ENCODE peak calls at places on chromosomes 2 and 18, in six cellular contexts. L, B, H, I, R and Q are unnamed samples.

GRCh38 chr18:31624892-31625640 is 33.4 kb downstream of the TTR start:
- DNase-seq in L (no peak), R (no peak), I (no peak), B (no peak), H (no peak), Q (no peak)

GRCh38 chr2:69134546-69134945 is 121.6 kb downstream of the ANTXR1 start:
- DNase-seq in L (no peak), H (no peak), B (no peak), R (no peak), I (no peak), Q (no peak)

GRCh38 chr2:190649035-190649797 is at the start of gene NAB1:
- DNase-seq in B (no peak), I (peak), H (peak), R (peak), L (no peak), Q (peak)

GRCh38 chr2:2877427-2877826 is 500.2 kb downstream of the EIPR1 start:
- DNase-seq in H (no peak), I (no peak), R (no peak), B (no peak), L (no peak), Q (no peak)

GRCh38 chr2:74454654-74455511 is at the start of gene INO80B:
- DNase-seq in H (peak), I (peak), L (peak), B (peak), R (peak), Q (peak)

GRCh38 chr2:205803507-205803906 is 121.2 kb downstream of the NRP2 start:
- DNase-seq in B (no peak), H (no peak), R (no peak), L (no peak), I (no peak), Q (no peak)

GRCh38 chr2:29260151-29260772 is 145.0 kb downstream of the CLIP4 start:
- DNase-seq in R (no peak), H (peak), L (no peak), I (no peak), B (peak), Q (no peak)

GRCh38 chr18:62827397-62827796 is 112.1 kb downstream of the PHLPP1 start:
- DNase-seq in B (no peak), I (no peak), H (no peak), R (no peak), L (no peak), Q (no peak)

GRCh38 chr2:217959723-217960122 is 43.1 kb downstream of the TNS1 start:
- DNase-seq in H (no peak), R (no peak), I (peak), B (no peak), L (no peak), Q (no peak)

GRCh38 chr2:230824406-230824978 is 40.2 kb upstream of the ITM2C start:
- DNase-seq in L (peak), B (peak), R (peak), I (peak), H (peak), Q (peak)

GRCh38 chr2:6487805-6488204 is 377.9 kb downstream of the CMPK2 start:
- DNase-seq in I (no peak), L (no peak), H (no peak), B (no peak), R (no peak), Q (no peak)

GRCh38 chr2:70596293-70596692 is 42.7 kb upstream of the TGFA start:
- DNase-seq in L (peak), I (no peak), B (peak), R (no peak), H (peak), Q (no peak)

GRCh38 chr2:240236217-240237111 is 96.0 kb upstream of the OTOS start:
- DNase-seq in H (no peak), R (peak), I (peak), B (no peak), L (no peak), Q (peak)

GRCh38 chr2:69177785-69178636 is 165.0 kb downstream of the ANTXR1 start:
- DNase-seq in H (peak), I (peak), B (no peak), L (peak), R (peak), Q (no peak)

GRCh38 chr2:161136696-161137324 is 23.4 kb upstream of the TANK start:
- DNase-seq in B (no peak), R (no peak), L (peak), H (no peak), I (no peak), Q (no peak)

GRCh38 chr18:7658701-7659100 is 91.6 kb downstream of the PTPRM start:
- DNase-seq in L (no peak), R (no peak), I (no peak), H (no peak), B (no peak), Q (no peak)

GRCh38 chr2:239723486-239724193 is 301.5 kb downstream of the NDUFA10 start:
- DNase-seq in L (no peak), H (no peak), I (no peak), B (no peak), R (no peak), Q (no peak)

GRCh38 chr2:224023188-224023587 is 15.9 kb downstream of the SERPINE2 start:
- DNase-seq in I (no peak), H (peak), R (no peak), B (peak), L (no peak), Q (no peak)

GRCh38 chr2:141058552-141058951 is 1072.3 kb downstream of the LRP1B start:
- DNase-seq in L (no peak), B (no peak), I (no peak), H (no peak), R (no peak), Q (no peak)
- TF ChIP-seq EZH2phosphoT487 in L (no peak), B (no peak), I (no peak), H (no peak), R (no peak), Q (no peak)

GRCh38 chr2:31362581-31362980 is 52.0 kb downstream of the XDH start:
- DNase-seq in H (no peak), R (no peak), I (no peak), L (no peak), B (no peak), Q (no peak)

GRCh38 chr2:31365348-31365747 is 49.2 kb downstream of the XDH start:
- DNase-seq in L (no peak), R (no peak), I (no peak), B (no peak), H (no peak), Q (no peak)

GRCh38 chr2:31366733-31367132 is 47.8 kb downstream of the XDH start:
- DNase-seq in B (no peak), L (no peak), I (no peak), R (no peak), H (no peak), Q (no peak)

GRCh38 chr2:31365834-31366505 is 48.6 kb downstream of the XDH start:
- DNase-seq in H (no peak), B (no peak), R (no peak), I (no peak), L (no peak), Q (no peak)

DNA sequence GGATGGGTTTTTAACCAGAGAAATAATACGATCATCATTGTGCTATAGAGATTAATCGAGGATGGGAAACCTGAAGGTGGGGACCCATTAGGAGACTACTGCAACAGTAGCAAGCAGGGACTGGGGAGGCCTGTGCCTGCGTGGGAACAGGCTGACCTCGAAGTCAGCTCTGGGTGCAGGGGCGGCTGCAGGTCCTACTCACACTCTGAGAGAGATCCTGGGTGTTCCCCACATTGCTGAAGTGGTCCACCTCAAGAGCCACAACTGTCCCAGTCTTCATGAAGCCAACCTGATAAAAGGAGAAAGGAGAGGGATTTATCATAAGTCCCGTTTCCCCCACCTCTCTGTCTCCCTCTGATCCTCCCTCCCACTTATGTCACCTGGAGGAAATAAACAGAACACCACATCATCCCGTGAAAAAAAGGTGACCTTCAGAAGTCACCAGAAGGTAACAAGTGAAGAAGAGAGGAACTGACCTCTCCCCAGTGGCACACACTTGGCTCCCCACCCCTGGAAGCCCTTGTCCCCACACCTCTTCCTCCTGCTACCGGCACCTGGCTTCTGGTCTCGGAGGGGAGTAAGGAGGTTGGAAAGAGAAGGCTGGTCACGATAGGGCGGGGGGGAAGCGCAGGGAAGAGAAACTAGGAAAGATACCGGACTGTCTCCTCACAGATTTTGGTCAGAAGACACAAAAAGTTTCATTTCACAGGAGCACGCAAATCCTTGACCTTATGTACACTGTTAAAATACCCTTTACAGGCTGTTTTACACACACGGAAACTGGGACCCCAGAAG is 50.4 kb downstream of the XDH start:
- DNase-seq in R (no peak), I (no peak), L (no peak), H (no peak), B (no peak), Q (no peak)
- H3K9ac ChIP-seq in R (no peak), I (no peak), L (no peak), H (no peak), B (no peak), Q (no peak)

DNA sequence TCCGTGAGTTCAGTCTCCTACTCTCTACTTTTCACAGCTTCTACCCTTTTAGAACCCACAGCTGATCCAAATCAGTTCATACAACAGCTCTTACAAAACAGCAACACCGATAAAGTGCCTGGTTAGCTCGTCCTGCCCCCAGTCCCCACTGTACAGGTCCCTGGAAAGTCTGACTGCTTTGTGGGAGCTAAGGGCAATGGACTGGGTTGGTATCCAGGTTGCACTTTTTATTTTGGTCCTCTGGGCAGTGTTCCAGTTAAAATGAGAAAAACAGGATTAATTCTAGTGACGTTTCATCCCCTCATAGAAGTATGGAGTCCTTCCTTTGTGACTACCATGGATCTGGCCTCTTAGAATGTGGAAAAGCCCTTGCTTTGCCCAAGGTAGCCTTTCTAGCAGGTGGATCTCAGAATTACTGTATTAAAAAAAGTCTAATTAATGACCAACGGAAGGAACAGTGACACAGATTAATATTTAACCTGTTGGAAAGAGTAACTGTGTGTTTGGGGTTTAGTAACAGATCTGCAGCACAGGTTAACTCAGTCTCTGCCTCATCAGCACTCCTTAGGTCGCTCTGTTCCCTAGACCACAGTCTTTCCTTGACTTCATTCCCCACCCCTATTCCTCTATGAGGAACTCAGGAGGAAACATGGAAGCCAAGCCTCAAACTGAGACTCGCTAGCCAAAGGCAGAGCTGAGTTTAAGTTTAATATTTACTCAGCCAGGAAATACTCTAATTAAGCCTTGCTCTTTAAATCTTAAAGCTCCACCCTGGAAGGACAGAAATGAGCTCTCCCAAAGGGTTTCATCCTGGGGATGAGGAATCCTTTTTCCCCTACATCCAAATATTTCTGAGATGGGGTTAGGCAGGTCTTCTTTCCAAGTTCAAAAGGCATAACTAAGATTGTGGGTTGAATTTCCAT is 52.8 kb upstream of the ITGA6 start:
- DNase-seq in R (no peak), L (no peak), B (no peak), I (no peak), H (no peak), Q (no peak)
- H3K27ac ChIP-seq in R (no peak), L (no peak), B (no peak), I (no peak), H (no peak), Q (no peak)

DNA sequence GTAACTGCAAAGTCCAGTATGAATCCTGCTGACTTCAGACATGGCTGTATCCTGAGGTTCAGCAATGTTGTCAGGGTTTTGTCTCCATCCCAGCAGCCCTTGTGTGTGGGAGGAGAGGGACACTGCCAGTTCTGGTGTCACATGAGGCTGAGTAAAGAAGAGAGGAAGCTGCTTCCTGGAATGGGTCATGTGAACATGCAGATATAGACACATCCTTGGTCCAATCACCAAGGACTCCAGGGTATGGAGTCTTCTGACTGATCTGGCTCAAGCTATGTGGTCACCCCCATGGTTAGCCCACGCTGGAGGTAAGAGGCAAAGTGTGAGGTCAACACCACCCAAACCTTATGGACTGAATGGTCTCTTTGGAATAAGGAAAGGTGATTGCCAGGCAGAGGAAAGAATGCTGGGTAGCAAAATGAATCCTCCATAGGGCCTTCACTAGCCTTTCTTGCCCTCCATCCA is 134.4 kb upstream of the SLC1A4 start:
- DNase-seq in R (no peak), I (no peak), L (no peak), B (no peak), H (peak), Q (no peak)
- TF ChIP-seq EZH2phosphoT487 in R (no peak), I (no peak), L (no peak), B (no peak), H (no peak), Q (no peak)